ENCODE peak calls at places on chromosomes 5 and 9, in six cellular contexts. Z is endothelial cell of umbilical vein, K is K562, P is A549, R is HepG2, H is GM12878. T is an unnamed sample.

GRCh38 chr5:96007051-96007450 is 45.4 kb upstream of the ELL2 start:
- DNase-seq in Z (peak; percentile 5), H (no peak), K (no peak), P (no peak), R (no peak), T (no peak)

GRCh38 chr9:88773627-88774244 is 217.5 kb upstream of the S1PR3 start:
- DNase-seq in P (no peak), H (no peak), R (no peak), Z (peak; percentile 52), K (peak; percentile 20), T (peak; percentile 73)

GRCh38 chr9:137021979-137022619 is 5.9 kb downstream of the ABCA2 start:
- DNase-seq in R (peak; percentile 88), K (peak; percentile 98), P (peak; percentile 54), H (no peak), Z (peak; percentile 61), T (peak; percentile 83)

GRCh38 chr5:37834542-37835399 is 5.1 kb downstream of the GDNF start:
- DNase-seq in K (no peak), P (no peak), Z (no peak), R (no peak), H (no peak), T (no peak)

GRCh38 chr9:95504053-95504963 is 12.5 kb downstream of the PTCH1 start:
- DNase-seq in Z (peak; percentile 2), H (no peak), P (peak; percentile 30), R (peak; percentile 88), K (peak; percentile 70), T (peak; percentile 60)

GRCh38 chr5:21685536-21685935 is 1167.6 kb downstream of the CDH12 start:
- DNase-seq in R (no peak), K (no peak), P (no peak), H (no peak), Z (peak; percentile 56), T (no peak)

GRCh38 chr9:107260437-107261081 is 22.5 kb upstream of the RAD23B start:
- DNase-seq in H (peak; percentile 88), Z (no peak), R (peak; percentile 54), K (no peak), P (no peak), T (peak; percentile 80)

GRCh38 chr9:83355024-83355444 is 183.2 kb downstream of the FRMD3 start:
- DNase-seq in H (no peak), P (no peak), R (no peak), Z (no peak), K (peak; percentile 6), T (peak; percentile 23)

GRCh38 chr5:97162045-97162444 is 19.6 kb upstream of the LIX1 start:
- DNase-seq in K (peak; percentile 79), H (peak; percentile 44), P (peak; percentile 44), R (peak; percentile 65), Z (peak; percentile 86), T (peak; percentile 75)

GRCh38 chr9:77291714-77292113 is 114.4 kb downstream of the VPS13A start:
- DNase-seq in R (peak; percentile 9), P (peak; percentile 29), K (peak; percentile 27), Z (peak; percentile 43), H (no peak), T (peak; percentile 25)

GRCh38 chr9:13550519-13550918 is 271.0 kb upstream of the MPDZ start:
- DNase-seq in P (no peak), K (no peak), R (no peak), Z (no peak), H (no peak), T (no peak)

GRCh38 chr5:141507387-141508091 is 18.7 kb downstream of the PCDHGC5 start:
- DNase-seq in R (no peak), H (no peak), P (no peak), Z (no peak), K (no peak), T (peak; percentile 86)

GRCh38 chr9:121958530-121958929 is 134.6 kb downstream of the TTLL11 start:
- DNase-seq in R (no peak), K (no peak), H (no peak), Z (peak; percentile 29), P (no peak), T (peak; percentile 47)

GRCh38 chr5:110784901-110785300 is 46.1 kb downstream of the SLC25A46 start:
- DNase-seq in P (no peak), H (no peak), K (no peak), Z (no peak), R (no peak), T (no peak)

GRCh38 chr9:132743886-132744544 is 73.8 kb downstream of the GTF3C4 start:
- DNase-seq in Z (no peak), P (no peak), H (no peak), K (no peak), R (no peak), T (no peak)

GRCh38 chr5:158855510-158855909 is 244.2 kb downstream of the EBF1 start:
- DNase-seq in P (peak; percentile 18), H (no peak), R (peak; percentile 24), K (no peak), Z (no peak), T (no peak)
- H3K4me3 ChIP-seq in P (peak overlapping the region; percentile 7), H (no peak overlapping the region), R (no peak overlapping the region), K (no peak overlapping the region), Z (no peak overlapping the region), T (no peak overlapping the region)

GRCh38 chr5:147803941-147804717 is 21.6 kb upstream of the JAKMIP2 start:
- DNase-seq in K (no peak), R (no peak), P (no peak), H (no peak), Z (no peak), T (no peak)

GRCh38 chr5:147813696-147814095 is 17.8 kb downstream of the SPINK1 start:
- DNase-seq in Z (no peak), H (no peak), K (no peak), R (no peak), P (no peak), T (no peak)

GRCh38 chr5:147805030-147805454 is 22.5 kb upstream of the JAKMIP2 start:
- DNase-seq in H (no peak), K (no peak), R (no peak), P (no peak), Z (no peak), T (peak; percentile 85)

DNA sequence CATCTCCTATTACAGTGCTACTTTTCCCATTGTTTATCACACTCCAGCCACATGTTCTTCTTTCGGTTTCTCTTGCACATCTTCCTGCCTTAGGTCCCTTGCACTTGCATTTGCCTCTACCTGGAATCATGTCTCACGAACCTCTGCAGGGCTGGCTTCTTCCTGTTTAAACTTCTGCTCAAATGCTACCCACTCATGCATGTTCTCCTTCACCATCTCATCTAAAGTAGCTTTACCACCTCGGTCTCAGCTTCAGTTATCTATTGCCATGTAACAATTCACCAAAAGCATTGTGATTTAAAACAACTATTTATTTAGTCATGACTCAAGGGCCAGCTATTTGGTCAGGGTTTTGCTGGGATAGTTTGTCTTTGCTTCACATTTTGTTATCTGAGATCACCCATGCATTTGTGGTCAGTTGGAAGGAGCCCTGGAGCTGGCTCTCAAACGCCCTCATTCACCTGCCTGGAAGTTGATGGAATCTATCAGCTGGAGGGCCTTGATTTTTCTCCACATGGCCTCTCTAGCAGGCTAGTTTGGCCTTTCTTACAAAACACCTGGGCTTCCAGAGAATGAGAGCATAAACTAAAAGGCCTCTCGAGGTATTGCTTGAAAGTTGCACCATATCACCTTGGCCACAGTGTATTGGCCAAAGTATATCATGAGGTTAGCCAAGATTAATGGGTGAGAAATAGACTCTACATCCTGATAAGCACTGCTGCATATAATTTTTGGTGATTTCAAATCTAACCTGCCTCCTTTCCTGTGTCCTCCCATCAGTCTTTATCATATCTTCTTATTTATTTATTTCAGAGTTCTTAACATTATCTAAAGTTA is 21.4 kb downstream of the SPINK1 start:
- DNase-seq in K (no peak), P (no peak), H (no peak), Z (no peak), R (no peak), T (no peak)
- TF ChIP-seq MAX in K (no peak), P (no peak), H (no peak), Z (no peak), R (no peak), T (no peak)

GRCh38 chr9:128575921-128576320 is 23.5 kb downstream of the SPTAN1 start:
- DNase-seq in R (no peak), K (no peak), Z (no peak), H (no peak), P (no peak), T (no peak)

GRCh38 chr9:128579194-128579593 is 26.8 kb downstream of the SPTAN1 start:
- DNase-seq in P (no peak), R (no peak), H (no peak), Z (no peak), K (no peak), T (no peak)

GRCh38 chr9:128580731-128581130 is 28.3 kb downstream of the SPTAN1 start:
- DNase-seq in R (no peak), P (no peak), K (no peak), Z (no peak), H (no peak), T (no peak)

GRCh38 chr9:128575469-128575868 is 23.1 kb downstream of the SPTAN1 start:
- DNase-seq in P (no peak), Z (peak; percentile 39), K (no peak), H (no peak), R (no peak), T (no peak)

DNA sequence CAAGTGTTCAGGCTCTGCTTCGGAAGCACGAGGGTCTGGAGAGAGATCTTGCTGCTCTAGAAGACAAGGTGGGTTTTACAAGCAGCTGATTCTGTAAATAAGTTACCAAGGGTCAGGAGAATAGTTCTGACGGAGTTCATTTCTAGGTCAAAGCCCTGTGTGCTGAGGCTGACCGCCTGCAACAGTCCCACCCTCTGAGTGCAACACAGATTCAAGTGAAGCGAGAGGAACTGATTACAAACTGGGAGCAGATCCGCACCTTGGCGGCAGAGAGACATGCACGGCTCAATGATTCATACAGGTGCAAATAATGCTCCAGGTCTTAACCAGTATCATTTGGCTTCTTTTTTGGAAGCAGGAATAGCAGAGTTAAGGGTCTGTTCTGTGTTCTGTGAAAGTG is 24.8 kb downstream of the SPTAN1 start:
- DNase-seq in Z (no peak), R (no peak), P (no peak), H (no peak), K (no peak), T (no peak)
- TF ChIP-seq MYC in Z (no peak), R (no peak), P (no peak), H (no peak), K (no peak), T (no peak)

GRCh38 chr5:136190904-136191303 is 2.1 kb downstream of the SMIM32 start:
- DNase-seq in Z (no peak), R (no peak), H (no peak), K (no peak), P (no peak), T (no peak)

GRCh38 chr5:136191304-136192014 is 1.5 kb downstream of the SMIM32 start:
- DNase-seq in P (no peak), H (no peak), Z (peak; percentile 35), R (no peak), K (no peak), T (peak; percentile 22)

GRCh38 chr5:136193396-136193935 is 504 bp upstream of the SMIM32 start:
- DNase-seq in K (no peak), H (no peak), Z (no peak), R (no peak), P (no peak), T (no peak)

GRCh38 chr5:136192526-136193395 is at the start of gene SMIM32:
- DNase-seq in K (no peak), P (no peak), H (no peak), R (peak; percentile 24), Z (peak; percentile 2), T (no peak)

DNA sequence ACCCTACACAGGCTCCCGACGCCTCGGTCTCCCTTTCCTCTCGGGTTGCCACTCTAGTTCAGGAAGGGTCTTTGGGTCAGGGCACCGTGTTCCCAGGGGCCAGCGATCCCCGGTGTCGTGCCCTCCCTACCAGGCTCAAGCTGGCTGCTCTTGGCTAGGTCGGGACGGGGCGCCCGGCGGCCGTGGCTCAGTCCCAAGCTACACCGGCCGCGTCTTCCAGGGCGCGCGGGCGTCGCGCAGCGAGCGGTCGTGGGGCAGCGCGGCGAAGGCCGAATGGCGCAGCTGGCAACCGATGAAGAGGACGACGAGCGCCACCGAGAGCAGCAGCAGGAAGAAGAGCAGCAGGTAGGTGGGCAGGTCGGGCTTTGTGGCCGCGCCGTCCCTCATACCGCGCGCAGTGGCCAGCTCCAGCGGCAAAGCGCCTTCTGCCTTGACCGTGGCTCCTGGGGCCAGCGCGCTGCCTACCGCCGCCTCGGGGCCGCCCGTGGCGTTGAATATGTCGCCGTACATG is 892 bp downstream of the SMIM32 start:
- DNase-seq in H (no peak), P (no peak), R (no peak), Z (no peak), K (no peak), T (no peak)
- H3K4me3 ChIP-seq in H (no peak overlapping the region), P (no peak overlapping the region), R (peak overlapping the region; percentile 74), Z (no peak overlapping the region), K (no peak overlapping the region), T (no peak overlapping the region)